ENCODE peak calls at places on chromosomes 5 and 9, in nine cellular contexts. A is foreskin fibroblast, F is fibroblast of lung, Z is H9, M is fibroblast of mammary gland, S is psoas muscle, R is neural progenitor cell, U is HFF-Myc, X is A549. G is an unnamed sample.

GRCh38 chr9:113998529-113999255 is 79.4 kb downstream of the AMBP start:
- DNase-seq in A (no peak), F (peak), Z (peak), M (peak), S (no peak), R (peak), U (no peak), X (peak), G (no peak)

GRCh38 chr5:36356915-36357314 is 55.2 kb upstream of the RANBP3L start:
- DNase-seq in A (no peak), F (no peak), Z (no peak), M (no peak), S (no peak), R (no peak), U (no peak), X (no peak), G (no peak)

GRCh38 chr5:90528704-90529233 is 615 bp downstream of the LYSMD3 start:
- DNase-seq in A (no peak), F (peak), Z (no peak), M (peak), S (no peak), R (peak), U (no peak), X (no peak), G (no peak)

GRCh38 chr9:126298319-126298801 is 28.3 kb upstream of the MVB12B start:
- DNase-seq in A (no peak), F (no peak), Z (no peak), M (no peak), S (no peak), R (peak), U (no peak), X (no peak), G (no peak)

GRCh38 chr5:64690417-64691151 is at the start of gene SHISAL2B:
- DNase-seq in A (peak), F (peak), Z (peak), M (peak), S (peak), R (peak), U (no peak), X (peak), G (no peak)

GRCh38 chr9:31185831-31186230 is 1198.6 kb upstream of the ACO1 start:
- DNase-seq in A (peak), F (peak), Z (no peak), M (peak), S (no peak), R (no peak), U (no peak), X (no peak), G (no peak)

GRCh38 chr9:135213566-135213965 is 126.1 kb downstream of the OLFM1 start:
- DNase-seq in A (no peak), F (no peak), Z (no peak), M (no peak), S (peak), R (no peak), U (no peak), X (no peak), G (no peak)

GRCh38 chr5:125199968-125200841 is 453.8 kb upstream of the ZNF608 start:
- DNase-seq in A (no peak), F (peak), Z (peak), M (no peak), S (peak), R (peak), U (no peak), X (no peak), G (no peak)

GRCh38 chr9:35948901-35949318 is 9.0 kb downstream of the OR2S2 start:
- DNase-seq in A (no peak), F (no peak), Z (peak), M (no peak), S (no peak), R (no peak), U (no peak), X (no peak), G (no peak)

GRCh38 chr5:108472237-108472636 is 90.3 kb upstream of the FBXL17 start:
- DNase-seq in A (peak), F (no peak), Z (no peak), M (no peak), S (no peak), R (no peak), U (no peak), X (no peak), G (no peak)

GRCh38 chr9:135413086-135413375 is 66.6 kb upstream of the PPP1R26 start:
- DNase-seq in A (no peak), F (no peak), Z (no peak), M (no peak), S (no peak), R (no peak), U (no peak), X (no peak), G (no peak)

GRCh38 chr5:163503106-163504090 is 2.0 kb upstream of the MAT2B start:
- DNase-seq in A (peak), F (peak), Z (peak), M (peak), S (peak), R (peak), U (peak), X (peak), G (peak)

GRCh38 chr9:38277601-38278200 is 114.8 kb upstream of the ALDH1B1 start:
- DNase-seq in A (no peak), F (no peak), Z (peak), M (no peak), S (no peak), R (no peak), U (no peak), X (peak), G (no peak)

GRCh38 chr9:69474821-69475220 is 149.8 kb downstream of the ENTREP1 start:
- DNase-seq in A (no peak), F (no peak), Z (no peak), M (no peak), S (no peak), R (no peak), U (no peak), X (no peak), G (no peak)

GRCh38 chr9:128621730-128622455 is 34.8 kb downstream of the DYNC2I2 start:
- DNase-seq in A (no peak), F (no peak), Z (no peak), M (no peak), S (no peak), R (no peak), U (no peak), X (no peak), G (no peak)

GRCh38 chr5:169702726-169703481 is 65.8 kb downstream of the DOCK2 start:
- DNase-seq in A (no peak), F (peak), Z (no peak), M (peak), S (no peak), R (peak), U (no peak), X (no peak), G (no peak)

GRCh38 chr9:98101416-98101815 is 17.6 kb downstream of the TRIM14 start:
- DNase-seq in A (no peak), F (no peak), Z (no peak), M (no peak), S (no peak), R (no peak), U (no peak), X (no peak), G (no peak)

GRCh38 chr9:114121445-114122151 is 22.5 kb upstream of the KIF12 start:
- DNase-seq in A (no peak), F (no peak), Z (no peak), M (no peak), S (no peak), R (no peak), U (no peak), X (no peak), G (no peak)

GRCh38 chr5:93995126-93995621 is 253.8 kb upstream of the POU5F2 start:
- DNase-seq in A (peak), F (peak), Z (no peak), M (peak), S (no peak), R (no peak), U (peak), X (no peak), G (peak)

GRCh38 chr5:76546497-76547102 is 76.6 kb downstream of the F2RL2 start:
- DNase-seq in A (no peak), F (no peak), Z (no peak), M (no peak), S (no peak), R (no peak), U (no peak), X (no peak), G (no peak)

GRCh38 chr9:108108802-108109448 is 619.4 kb upstream of the KLF4 start:
- DNase-seq in A (peak), F (peak), Z (no peak), M (peak), S (no peak), R (no peak), U (no peak), X (no peak), G (no peak)

GRCh38 chr9:97220894-97221477 is 86.5 kb upstream of the CCDC180 start:
- DNase-seq in A (no peak), F (no peak), Z (peak), M (no peak), S (no peak), R (peak), U (no peak), X (no peak), G (no peak)

GRCh38 chr5:176653401-176653800 is 6.1 kb downstream of the TSPAN17 start:
- DNase-seq in A (peak), F (no peak), Z (no peak), M (peak), S (no peak), R (no peak), U (no peak), X (no peak), G (no peak)

GRCh38 chr9:6655036-6655435 is 9.5 kb upstream of the GLDC start:
- DNase-seq in A (no peak), F (no peak), Z (no peak), M (no peak), S (no peak), R (no peak), U (no peak), X (no peak), G (no peak)

GRCh38 chr5:61402244-61402823 is 70.3 kb downstream of the ZSWIM6 start:
- DNase-seq in A (no peak), F (no peak), Z (no peak), M (no peak), S (no peak), R (no peak), U (no peak), X (no peak), G (no peak)

GRCh38 chr5:150710165-150710564 is 9.3 kb upstream of the RBM22 start:
- DNase-seq in A (no peak), F (peak), Z (no peak), M (no peak), S (no peak), R (peak), U (no peak), X (peak), G (no peak)

GRCh38 chr5:22480305-22480704 is 372.8 kb downstream of the CDH12 start:
- DNase-seq in A (no peak), F (no peak), Z (no peak), M (no peak), S (no peak), R (no peak), U (no peak), X (no peak), G (no peak)

GRCh38 chr9:136854842-136855460 is 2.8 kb downstream of the MAMDC4 start:
- DNase-seq in A (no peak), F (no peak), Z (no peak), M (no peak), S (no peak), R (no peak), U (no peak), X (no peak), G (no peak)

GRCh38 chr9:16612627-16613026 is 257.8 kb downstream of the BNC2 start:
- DNase-seq in A (peak), F (peak), Z (no peak), M (peak), S (no peak), R (no peak), U (no peak), X (no peak), G (no peak)

GRCh38 chr5:88245893-88246244 is 22.8 kb downstream of the TMEM161B start:
- DNase-seq in A (no peak), F (no peak), Z (no peak), M (no peak), S (no peak), R (no peak), U (no peak), X (no peak), G (no peak)

GRCh38 chr5:61910771-61911170 is 395.2 kb upstream of the KIF2A start:
- DNase-seq in A (no peak), F (no peak), Z (no peak), M (no peak), S (no peak), R (no peak), U (no peak), X (no peak), G (no peak)

GRCh38 chr5:181167814-181168488 is 20.6 kb downstream of the OR2V2 start:
- DNase-seq in A (no peak), F (no peak), Z (peak), M (no peak), S (no peak), R (peak), U (no peak), X (peak), G (no peak)
- TF ChIP-seq CTCF in A (peak), F (peak), Z (peak), M (peak), S (peak), R (peak), U (peak), X (peak), G (peak)

DNA sequence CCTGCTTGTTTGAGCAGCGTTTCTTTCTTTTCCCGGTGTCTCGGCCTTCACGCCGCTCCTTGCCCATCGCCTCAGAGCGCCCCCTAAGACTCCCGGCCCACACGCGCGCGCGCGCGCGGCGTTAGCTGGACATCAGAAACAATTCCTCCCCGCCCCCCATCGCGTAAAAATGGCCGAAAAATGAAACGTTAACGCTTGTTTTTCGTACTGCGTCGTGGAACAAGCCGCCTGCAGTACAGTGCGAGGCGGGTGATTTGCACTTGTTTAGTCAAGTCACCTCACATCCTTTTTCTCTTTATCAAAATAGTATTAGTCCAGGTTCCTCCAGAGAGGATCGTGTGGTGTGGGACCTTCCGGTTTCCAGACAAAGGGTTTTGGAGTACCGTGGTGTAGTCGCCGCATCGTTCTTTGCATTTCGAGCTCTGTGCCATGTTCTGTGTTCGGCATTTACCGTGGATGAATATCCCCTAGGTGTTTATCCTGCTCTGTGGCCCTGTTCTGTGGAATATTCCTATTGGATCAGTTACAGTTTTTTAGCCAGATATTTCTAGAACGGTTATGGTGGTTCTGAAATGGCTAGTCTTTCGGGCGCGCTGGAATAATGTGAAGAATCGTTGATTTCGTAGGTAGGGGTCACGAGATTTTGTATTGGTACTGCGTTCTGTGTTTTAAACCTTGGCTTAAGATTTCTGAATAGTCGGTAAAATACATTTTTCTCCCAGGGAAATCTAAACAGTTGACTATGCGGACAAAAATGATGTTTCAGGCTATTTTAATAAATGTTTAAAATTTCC is 1.0 kb downstream of the MATR3 start:
- DNase-seq in A (peak), F (peak), Z (no peak), M (peak), S (peak), R (peak), U (no peak), X (peak), G (peak)
- TF ChIP-seq CTCF in A (peak), F (peak), Z (peak), M (no peak), S (no peak), R (peak), U (peak), X (peak), G (peak)

DNA sequence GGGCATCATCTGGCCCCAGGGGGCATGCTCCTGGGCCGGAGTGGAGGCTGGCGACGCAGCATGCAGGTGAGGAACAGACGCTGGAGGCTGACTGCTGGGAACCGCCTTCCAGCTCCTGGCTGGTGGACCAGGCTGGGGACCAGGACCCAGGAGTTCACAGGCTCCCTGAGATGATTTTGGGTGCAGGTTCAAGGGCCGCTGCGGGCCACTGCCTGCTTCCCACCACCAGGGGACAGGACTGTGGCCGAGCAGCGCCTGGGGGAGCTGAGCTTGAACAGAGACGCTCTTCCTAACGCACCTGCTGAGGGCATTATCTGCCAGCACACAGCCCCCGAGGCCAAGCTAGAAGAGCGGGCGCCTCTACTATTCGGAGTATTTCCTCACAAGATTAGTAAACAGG is 132.1 kb upstream of the RAPGEF1 start:
- DNase-seq in A (no peak), F (no peak), Z (peak), M (no peak), S (peak), R (peak), U (no peak), X (no peak), G (no peak)
- TF ChIP-seq CTCF in A (no peak), F (no peak), Z (peak), M (peak), S (no peak), R (peak), U (peak), X (no peak), G (peak)

GRCh38 chr5:42653705-42654104 is 102.9 kb upstream of the CCDC152 start:
- DNase-seq in A (no peak), F (no peak), Z (no peak), M (no peak), S (no peak), R (no peak), U (no peak), X (no peak), G (no peak)

GRCh38 chr5:42655982-42656660 is 100.5 kb upstream of the CCDC152 start:
- DNase-seq in A (peak), F (peak), Z (no peak), M (peak), S (no peak), R (no peak), U (no peak), X (no peak), G (no peak)

GRCh38 chr5:42654645-42655044 is 102.0 kb upstream of the CCDC152 start:
- DNase-seq in A (no peak), F (no peak), Z (no peak), M (no peak), S (no peak), R (no peak), U (no peak), X (no peak), G (no peak)

DNA sequence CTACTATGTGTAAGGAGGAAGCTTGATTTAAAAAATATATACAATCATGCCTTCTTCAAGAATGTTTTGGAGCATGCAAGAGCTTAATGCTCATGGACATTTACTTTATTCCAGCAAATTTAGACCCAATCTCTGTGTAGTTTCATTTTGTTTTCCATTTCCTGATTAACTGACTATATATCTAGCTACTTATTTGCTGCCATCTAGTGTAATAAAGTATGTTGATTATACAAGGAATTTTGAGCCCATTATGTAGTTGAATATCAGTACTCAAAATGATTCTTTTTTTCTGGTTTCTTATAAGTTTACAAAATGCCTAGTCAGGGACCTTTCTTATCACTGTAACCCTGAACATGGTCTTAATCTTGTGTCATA is 100.0 kb upstream of the CCDC152 start:
- DNase-seq in A (no peak), F (peak), Z (no peak), M (peak), S (no peak), R (no peak), U (no peak), X (no peak), G (no peak)
- TF ChIP-seq CTCF in A (no peak), F (no peak), Z (no peak), M (no peak), S (no peak), R (peak), U (no peak), X (peak), G (peak)

GRCh38 chr5:102545175-102545574 is 46.4 kb upstream of the SLCO6A1 start:
- DNase-seq in A (no peak), F (no peak), Z (peak), M (no peak), S (no peak), R (peak), U (no peak), X (peak), G (no peak)
- TF ChIP-seq CTCF in A (peak), F (peak), Z (peak), M (peak), S (no peak), R (peak), U (peak), X (no peak), G (no peak)

GRCh38 chr5:172426086-172426485 is 28.2 kb downstream of the SH3PXD2B start:
- DNase-seq in A (no peak), F (peak), Z (no peak), M (no peak), S (peak), R (no peak), U (no peak), X (no peak), G (no peak)
- TF ChIP-seq CTCF in A (no peak), F (no peak), Z (no peak), M (no peak), S (no peak), R (no peak), U (no peak), X (no peak), G (no peak)

G was measured in AG09319.